ENCODE peak calls at places on chromosome 16, in ten cellular contexts. One of them, this sample, is unnamed.

GRCh38 chr16:989354-989814 is 7.8 kb downstream of the SOX8 start:
- DNase-seq in fibroblast of lung: no peak
- DNase-seq in dorsolateral prefrontal cortex: no peak
- DNase-seq in psoas muscle: no peak
- DNase-seq in HAP-1: no peak
- DNase-seq in mammary epithelial cell: no peak
- DNase-seq in skeletal muscle cell: no peak
- DNase-seq in AG10803: no peak
- DNase-seq in heart right ventricle: no peak
- DNase-seq in fibroblast of mammary gland: no peak
- DNase-seq in this sample: no peak

GRCh38 chr16:27383511-27384243 is 18.3 kb upstream of the IL21R start:
- DNase-seq in fibroblast of lung: no peak
- DNase-seq in dorsolateral prefrontal cortex: no peak
- DNase-seq in psoas muscle: peak
- DNase-seq in HAP-1: no peak
- DNase-seq in mammary epithelial cell: no peak
- DNase-seq in skeletal muscle cell: no peak
- DNase-seq in AG10803: no peak
- DNase-seq in heart right ventricle: peak
- DNase-seq in fibroblast of mammary gland: no peak
- DNase-seq in this sample: peak

GRCh38 chr16:3879258-3879886 is 1.1 kb downstream of the CREBBP start:
- DNase-seq in fibroblast of lung: no peak
- DNase-seq in dorsolateral prefrontal cortex: no peak
- DNase-seq in psoas muscle: peak
- DNase-seq in HAP-1: peak
- DNase-seq in mammary epithelial cell: no peak
- DNase-seq in skeletal muscle cell: no peak
- DNase-seq in AG10803: no peak
- DNase-seq in heart right ventricle: peak
- DNase-seq in fibroblast of mammary gland: no peak
- DNase-seq in this sample: peak

GRCh38 chr16:49637933-49638695 is 217.8 kb downstream of the ZNF423 start:
- DNase-seq in fibroblast of lung: no peak
- DNase-seq in dorsolateral prefrontal cortex: no peak
- DNase-seq in psoas muscle: no peak
- DNase-seq in HAP-1: no peak
- DNase-seq in mammary epithelial cell: no peak
- DNase-seq in skeletal muscle cell: no peak
- DNase-seq in AG10803: no peak
- DNase-seq in heart right ventricle: no peak
- DNase-seq in fibroblast of mammary gland: no peak
- DNase-seq in this sample: no peak

GRCh38 chr16:88064011-88064888 is 113.0 kb downstream of the BANP start:
- DNase-seq in fibroblast of lung: no peak
- DNase-seq in dorsolateral prefrontal cortex: no peak
- DNase-seq in psoas muscle: no peak
- DNase-seq in HAP-1: no peak
- DNase-seq in mammary epithelial cell: no peak
- DNase-seq in skeletal muscle cell: no peak
- DNase-seq in AG10803: peak
- DNase-seq in heart right ventricle: no peak
- DNase-seq in fibroblast of mammary gland: no peak
- DNase-seq in this sample: no peak

GRCh38 chr16:78642621-78643285 is 543.3 kb downstream of the WWOX start:
- DNase-seq in fibroblast of lung: no peak
- DNase-seq in dorsolateral prefrontal cortex: no peak
- DNase-seq in psoas muscle: no peak
- DNase-seq in HAP-1: no peak
- DNase-seq in mammary epithelial cell: no peak
- DNase-seq in skeletal muscle cell: no peak
- DNase-seq in AG10803: no peak
- DNase-seq in heart right ventricle: no peak
- DNase-seq in fibroblast of mammary gland: no peak
- DNase-seq in this sample: no peak

GRCh38 chr16:49354101-49354500 is 19.5 kb upstream of the C16orf78 start:
- DNase-seq in fibroblast of lung: no peak
- DNase-seq in dorsolateral prefrontal cortex: no peak
- DNase-seq in psoas muscle: no peak
- DNase-seq in HAP-1: no peak
- DNase-seq in mammary epithelial cell: no peak
- DNase-seq in skeletal muscle cell: no peak
- DNase-seq in AG10803: no peak
- DNase-seq in heart right ventricle: no peak
- DNase-seq in fibroblast of mammary gland: no peak
- DNase-seq in this sample: no peak

GRCh38 chr16:88869673-88869980 is 3.2 kb upstream of the PABPN1L start:
- DNase-seq in fibroblast of lung: peak
- DNase-seq in dorsolateral prefrontal cortex: no peak
- DNase-seq in psoas muscle: peak
- DNase-seq in HAP-1: no peak
- DNase-seq in mammary epithelial cell: no peak
- DNase-seq in skeletal muscle cell: no peak
- DNase-seq in AG10803: no peak
- DNase-seq in heart right ventricle: peak
- DNase-seq in fibroblast of mammary gland: no peak
- DNase-seq in this sample: no peak

GRCh38 chr16:81431554-81432353 is 12.9 kb upstream of the CMIP start:
- DNase-seq in fibroblast of lung: peak
- DNase-seq in dorsolateral prefrontal cortex: no peak
- DNase-seq in psoas muscle: no peak
- DNase-seq in HAP-1: peak
- DNase-seq in mammary epithelial cell: no peak
- DNase-seq in skeletal muscle cell: peak
- DNase-seq in AG10803: peak
- DNase-seq in heart right ventricle: no peak
- DNase-seq in fibroblast of mammary gland: peak
- DNase-seq in this sample: no peak

GRCh38 chr16:51752596-51752995 is 601.5 kb upstream of the SALL1 start:
- DNase-seq in fibroblast of lung: no peak
- DNase-seq in dorsolateral prefrontal cortex: no peak
- DNase-seq in psoas muscle: no peak
- DNase-seq in HAP-1: no peak
- DNase-seq in mammary epithelial cell: no peak
- DNase-seq in skeletal muscle cell: no peak
- DNase-seq in AG10803: no peak
- DNase-seq in heart right ventricle: no peak
- DNase-seq in fibroblast of mammary gland: no peak
- DNase-seq in this sample: no peak

GRCh38 chr16:57424599-57424998 is 20.0 kb downstream of the CCL17 start:
- DNase-seq in fibroblast of lung: no peak
- DNase-seq in dorsolateral prefrontal cortex: no peak
- DNase-seq in psoas muscle: no peak
- DNase-seq in HAP-1: no peak
- DNase-seq in mammary epithelial cell: no peak
- DNase-seq in skeletal muscle cell: no peak
- DNase-seq in AG10803: no peak
- DNase-seq in heart right ventricle: peak
- DNase-seq in fibroblast of mammary gland: no peak
- DNase-seq in this sample: no peak

GRCh38 chr16:3074860-3075545 is 9.6 kb downstream of the IL32 start:
- DNase-seq in fibroblast of lung: no peak
- DNase-seq in dorsolateral prefrontal cortex: no peak
- DNase-seq in psoas muscle: no peak
- DNase-seq in HAP-1: no peak
- DNase-seq in mammary epithelial cell: no peak
- DNase-seq in skeletal muscle cell: no peak
- DNase-seq in AG10803: no peak
- DNase-seq in heart right ventricle: no peak
- DNase-seq in fibroblast of mammary gland: no peak
- DNase-seq in this sample: no peak

GRCh38 chr16:19840524-19841110 is 44.0 kb downstream of the GPRC5B start:
- DNase-seq in fibroblast of lung: no peak
- DNase-seq in dorsolateral prefrontal cortex: no peak
- DNase-seq in psoas muscle: peak
- DNase-seq in HAP-1: no peak
- DNase-seq in mammary epithelial cell: no peak
- DNase-seq in skeletal muscle cell: no peak
- DNase-seq in AG10803: peak
- DNase-seq in heart right ventricle: peak
- DNase-seq in fibroblast of mammary gland: no peak
- DNase-seq in this sample: no peak

GRCh38 chr16:27385398-27385797 is 16.6 kb upstream of the IL21R start:
- DNase-seq in fibroblast of lung: no peak
- DNase-seq in dorsolateral prefrontal cortex: no peak
- DNase-seq in psoas muscle: no peak
- DNase-seq in HAP-1: no peak
- DNase-seq in mammary epithelial cell: no peak
- DNase-seq in skeletal muscle cell: no peak
- DNase-seq in AG10803: no peak
- DNase-seq in heart right ventricle: no peak
- DNase-seq in fibroblast of mammary gland: no peak
- DNase-seq in this sample: peak

GRCh38 chr16:15576960-15577958 is 65.7 kb downstream of the MARF1 start:
- DNase-seq in fibroblast of lung: no peak
- DNase-seq in dorsolateral prefrontal cortex: no peak
- DNase-seq in psoas muscle: no peak
- DNase-seq in HAP-1: peak
- DNase-seq in mammary epithelial cell: no peak
- DNase-seq in skeletal muscle cell: no peak
- DNase-seq in AG10803: no peak
- DNase-seq in heart right ventricle: no peak
- DNase-seq in fibroblast of mammary gland: no peak
- DNase-seq in this sample: no peak

DNA sequence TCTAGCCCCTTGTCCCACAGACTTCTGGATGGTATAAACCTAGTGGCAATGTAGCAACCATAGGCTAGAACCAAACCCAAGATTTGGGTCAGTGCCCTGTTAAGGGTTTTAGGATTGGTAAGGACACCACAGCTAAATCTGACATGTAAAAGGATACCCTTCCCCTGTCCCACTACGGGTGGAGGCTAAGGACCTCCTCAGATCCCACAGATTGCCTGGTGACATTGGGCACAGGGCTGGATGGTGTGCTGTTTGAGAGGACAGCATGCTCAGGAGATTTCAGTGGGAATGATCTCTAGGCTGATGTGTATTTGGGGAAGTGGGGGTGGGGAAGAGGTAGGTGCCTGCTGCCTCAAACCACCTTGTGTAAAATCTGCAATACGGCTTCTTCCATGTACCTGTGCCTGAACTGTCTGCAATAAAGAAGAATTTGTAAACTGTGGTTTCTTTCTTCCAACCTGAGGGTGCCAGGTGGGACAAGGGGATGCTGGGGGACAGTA is 671 bp upstream of the EDC4 start:
- DNase-seq in fibroblast of lung: no peak
- DNase-seq in dorsolateral prefrontal cortex: no peak
- DNase-seq in psoas muscle: no peak
- DNase-seq in HAP-1: no peak
- DNase-seq in mammary epithelial cell: no peak
- DNase-seq in skeletal muscle cell: no peak
- DNase-seq in AG10803: no peak
- DNase-seq in heart right ventricle: no peak
- DNase-seq in fibroblast of mammary gland: no peak
- DNase-seq in this sample: no peak
- H3K4me3 ChIP-seq in fibroblast of lung: peak
- H3K4me3 ChIP-seq in dorsolateral prefrontal cortex: peak
- H3K4me3 ChIP-seq in psoas muscle: peak
- H3K4me3 ChIP-seq in HAP-1: peak
- H3K4me3 ChIP-seq in mammary epithelial cell: no peak
- H3K4me3 ChIP-seq in skeletal muscle cell: no peak
- H3K4me3 ChIP-seq in AG10803: peak
- H3K4me3 ChIP-seq in heart right ventricle: no peak
- H3K4me3 ChIP-seq in fibroblast of mammary gland: no peak
- H3K4me3 ChIP-seq in this sample: peak

DNA sequence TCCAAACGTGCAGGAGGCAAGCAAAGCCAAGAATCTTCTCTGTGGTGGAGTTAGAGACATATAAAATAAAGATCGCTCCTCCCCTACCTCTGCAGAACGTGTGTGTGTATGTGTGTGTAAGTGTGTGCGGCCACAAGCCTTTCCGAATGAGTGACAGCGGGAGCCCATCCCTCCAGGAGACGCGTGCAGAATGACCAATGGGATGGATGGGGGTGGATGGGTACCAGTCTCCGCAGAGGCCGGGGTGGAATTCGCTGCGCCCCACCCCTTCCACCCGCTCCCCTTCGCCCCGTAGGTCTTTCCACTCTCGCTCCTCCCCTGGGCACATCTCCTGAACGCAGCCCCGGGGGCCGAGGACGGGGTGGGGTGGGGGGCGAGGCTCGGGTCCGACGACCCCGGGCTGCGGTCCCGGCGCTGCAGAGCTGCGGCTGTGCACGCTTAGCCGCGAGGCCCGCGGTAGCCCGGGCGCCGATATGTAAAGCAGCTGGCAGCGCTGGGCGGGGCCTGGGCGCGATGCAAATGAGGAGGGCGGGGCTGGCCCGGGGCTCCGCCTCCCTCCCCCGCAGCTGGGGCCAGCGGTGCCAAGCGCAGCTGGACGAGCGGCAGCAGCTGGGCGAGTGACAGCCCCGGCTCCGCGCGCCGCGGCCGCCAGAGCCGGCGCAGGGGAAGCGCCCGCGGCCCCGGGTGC is at the start of gene PRKCB:
- DNase-seq in fibroblast of lung: peak
- DNase-seq in dorsolateral prefrontal cortex: peak
- DNase-seq in psoas muscle: peak
- DNase-seq in HAP-1: peak
- DNase-seq in mammary epithelial cell: peak
- DNase-seq in skeletal muscle cell: no peak
- DNase-seq in AG10803: peak
- DNase-seq in heart right ventricle: peak
- DNase-seq in fibroblast of mammary gland: peak
- DNase-seq in this sample: peak
- H3K4me3 ChIP-seq in fibroblast of lung: no peak
- H3K4me3 ChIP-seq in dorsolateral prefrontal cortex: peak
- H3K4me3 ChIP-seq in psoas muscle: peak
- H3K4me3 ChIP-seq in HAP-1: peak
- H3K4me3 ChIP-seq in mammary epithelial cell: peak
- H3K4me3 ChIP-seq in skeletal muscle cell: peak
- H3K4me3 ChIP-seq in AG10803: no peak
- H3K4me3 ChIP-seq in heart right ventricle: peak
- H3K4me3 ChIP-seq in fibroblast of mammary gland: no peak
- H3K4me3 ChIP-seq in this sample: peak

GRCh38 chr16:16907089-16907488 is 528.1 kb downstream of the NPIPA7 start:
- DNase-seq in fibroblast of lung: no peak
- DNase-seq in dorsolateral prefrontal cortex: no peak
- DNase-seq in psoas muscle: no peak
- DNase-seq in HAP-1: no peak
- DNase-seq in mammary epithelial cell: no peak
- DNase-seq in skeletal muscle cell: no peak
- DNase-seq in AG10803: no peak
- DNase-seq in heart right ventricle: no peak
- DNase-seq in fibroblast of mammary gland: no peak
- DNase-seq in this sample: no peak
- H3K4me3 ChIP-seq in fibroblast of lung: no peak
- H3K4me3 ChIP-seq in dorsolateral prefrontal cortex: no peak
- H3K4me3 ChIP-seq in psoas muscle: no peak
- H3K4me3 ChIP-seq in HAP-1: no peak
- H3K4me3 ChIP-seq in mammary epithelial cell: no peak
- H3K4me3 ChIP-seq in skeletal muscle cell: no peak
- H3K4me3 ChIP-seq in AG10803: no peak
- H3K4me3 ChIP-seq in heart right ventricle: no peak
- H3K4me3 ChIP-seq in fibroblast of mammary gland: no peak
- H3K4me3 ChIP-seq in this sample: no peak

DNA sequence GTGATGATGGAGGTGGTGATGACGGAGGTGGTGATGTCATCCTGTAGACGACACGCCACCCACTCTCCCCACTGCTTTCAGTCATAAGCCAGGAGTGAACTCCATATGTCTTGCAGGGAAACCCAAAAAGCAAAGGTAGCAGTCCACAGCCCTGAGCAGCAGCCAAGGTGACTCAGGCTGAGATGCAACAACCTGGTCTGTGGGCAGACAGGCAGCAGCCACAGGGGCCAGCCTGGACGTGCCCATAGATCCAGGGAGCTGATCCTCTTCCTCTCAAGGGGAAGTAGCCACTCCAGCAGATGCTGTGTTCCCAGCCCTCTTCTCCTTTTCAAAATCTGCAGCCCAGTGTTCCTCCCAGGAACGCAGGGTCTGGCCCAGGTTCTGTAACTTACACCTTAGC is 17.4 kb upstream of the CIITA start:
- DNase-seq in fibroblast of lung: no peak
- DNase-seq in dorsolateral prefrontal cortex: no peak
- DNase-seq in psoas muscle: no peak
- DNase-seq in HAP-1: no peak
- DNase-seq in mammary epithelial cell: peak
- DNase-seq in skeletal muscle cell: no peak
- DNase-seq in AG10803: no peak
- DNase-seq in heart right ventricle: no peak
- DNase-seq in fibroblast of mammary gland: no peak
- DNase-seq in this sample: peak
- H3K4me3 ChIP-seq in fibroblast of lung: no peak
- H3K4me3 ChIP-seq in dorsolateral prefrontal cortex: no peak
- H3K4me3 ChIP-seq in psoas muscle: no peak
- H3K4me3 ChIP-seq in HAP-1: no peak
- H3K4me3 ChIP-seq in mammary epithelial cell: no peak
- H3K4me3 ChIP-seq in skeletal muscle cell: no peak
- H3K4me3 ChIP-seq in AG10803: no peak
- H3K4me3 ChIP-seq in heart right ventricle: no peak
- H3K4me3 ChIP-seq in fibroblast of mammary gland: no peak
- H3K4me3 ChIP-seq in this sample: no peak